ENCODE peak calls at places on chromosomes 5 and 9, in six cellular contexts. L, G, S, I, P and R are unnamed samples. For H3K27me3, the result is how much of the 10 kb centered on the place peaks cover.

GRCh38 chr9:110936719-110937452 is 101.4 kb downstream of the LPAR1 start:
- DNase-seq in L (no peak), G (no peak), S (peak), I (no peak), P (no peak), R (no peak)

GRCh38 chr5:41776435-41776834 is 93.8 kb downstream of the OXCT1 start:
- DNase-seq in L (no peak), G (no peak), S (peak), I (no peak), P (no peak), R (no peak)

GRCh38 chr5:132387649-132388117 is 18.2 kb downstream of the SLC22A5 start:
- DNase-seq in L (no peak), G (peak), S (peak), I (peak), P (peak), R (peak)

GRCh38 chr5:179309383-179309670 is 35.9 kb downstream of the ADAMTS2 start:
- DNase-seq in L (no peak), G (no peak), S (no peak), I (no peak), P (peak), R (no peak)

GRCh38 chr5:143733635-143734341 is 78.2 kb upstream of the HMHB1 start:
- DNase-seq in L (no peak), G (no peak), S (peak), I (no peak), P (peak), R (no peak)

GRCh38 chr5:9196403-9197224 is 349.3 kb downstream of the SEMA5A start:
- DNase-seq in L (peak), G (no peak), S (peak), I (no peak), P (no peak), R (no peak)

GRCh38 chr5:83085106-83085505 is 7.8 kb downstream of the XRCC4 start:
- DNase-seq in L (no peak), G (no peak), S (no peak), I (no peak), P (no peak), R (no peak)

GRCh38 chr9:134444040-134444315 is 117.7 kb downstream of the RXRA start:
- DNase-seq in L (no peak), G (no peak), S (no peak), I (no peak), P (no peak), R (no peak)

GRCh38 chr5:163622796-163623195 is 117.4 kb downstream of the MAT2B start:
- DNase-seq in L (no peak), G (no peak), S (no peak), I (no peak), P (no peak), R (no peak)

GRCh38 chr5:171667341-171668096 is 118.1 kb upstream of the SMIM23 start:
- DNase-seq in L (peak), G (no peak), S (peak), I (peak), P (peak), R (peak)

DNA sequence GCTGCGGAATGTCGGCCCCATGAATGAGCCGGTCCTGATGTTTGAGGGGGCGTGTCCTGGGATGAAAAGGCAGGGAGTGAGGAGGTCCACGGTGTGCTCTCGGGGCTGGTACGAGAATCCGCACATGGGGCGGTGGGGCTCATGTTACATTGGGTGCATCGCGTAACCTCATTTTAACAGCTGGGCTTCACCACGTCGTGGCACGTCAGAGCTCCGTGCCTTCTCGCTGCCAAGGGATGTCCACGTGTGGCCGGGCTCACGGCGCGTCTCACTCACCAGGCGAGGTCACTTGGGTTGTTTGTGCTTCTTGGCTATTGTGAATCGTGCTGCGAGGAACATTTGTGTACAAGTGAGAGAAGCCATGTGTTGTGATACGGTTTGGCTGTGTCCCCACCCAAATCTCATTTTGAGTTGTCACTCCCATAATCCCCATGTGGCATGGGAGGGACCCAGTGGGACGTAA is 29.1 kb upstream of the IRX4 start:
- DNase-seq in L (no peak), G (no peak), S (no peak), I (no peak), P (no peak), R (no peak)
- H3K27me3 ChIP-seq in L (under half), G (under half), S (under half), I (under half), P (under half), R (under half)

GRCh38 chr5:151952233-151952632 is 27.6 kb upstream of the GLRA1 start:
- DNase-seq in L (no peak), G (no peak), S (no peak), I (no peak), P (no peak), R (no peak)
- H3K27me3 ChIP-seq in L (under half), G (under half), S (under half), I (under half), P (under half), R (under half)

DNA sequence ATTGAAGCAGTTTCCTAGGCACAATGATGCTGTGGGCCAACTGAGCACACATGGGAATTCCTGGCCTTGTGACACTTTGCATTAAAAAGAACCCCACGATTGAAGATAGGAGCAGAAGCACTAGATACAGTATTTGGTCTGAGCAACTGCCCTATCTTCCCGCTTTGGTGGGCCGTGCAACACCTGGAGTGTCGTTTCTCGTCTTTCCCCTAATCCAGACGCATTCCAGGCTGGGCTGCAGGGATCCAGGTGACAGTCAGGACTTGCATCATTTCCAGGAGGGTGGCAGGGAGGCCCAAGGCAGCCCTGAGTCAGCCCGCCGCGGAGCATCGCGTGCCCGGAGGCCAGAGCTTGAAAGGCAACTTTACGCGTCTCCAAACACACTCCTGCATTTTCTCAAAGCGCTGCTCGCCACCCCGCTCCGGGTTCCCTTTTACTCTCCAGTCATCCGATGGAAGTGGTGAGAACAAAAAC is 719 bp upstream of the STC2 start:
- DNase-seq in L (no peak), G (peak), S (peak), I (peak), P (no peak), R (no peak)
- H3K27me3 ChIP-seq in L (under half), G (under half), S (under half), I (under half), P (under half), R (under half)

DNA sequence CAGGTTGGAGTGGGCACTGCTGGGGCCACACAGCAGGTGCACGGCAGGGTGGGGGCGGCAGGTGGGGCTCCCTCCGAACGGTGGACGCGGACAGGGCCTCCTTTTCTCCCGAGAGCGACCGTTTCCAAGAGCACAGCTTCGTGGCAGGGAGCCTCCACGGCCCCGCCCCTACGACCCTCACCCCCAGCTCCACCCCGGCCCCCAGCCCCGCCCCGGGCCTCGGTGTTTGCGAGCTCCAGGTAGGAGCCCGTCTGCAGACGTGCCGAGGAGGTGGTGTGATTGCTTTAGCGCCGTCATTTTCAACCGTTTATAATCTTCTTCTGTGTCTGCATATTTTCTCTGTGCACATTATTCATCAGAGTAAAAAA is 8.8 kb downstream of the GRIN1 start:
- DNase-seq in L (no peak), G (no peak), S (no peak), I (no peak), P (no peak), R (no peak)
- H3K27me3 ChIP-seq in L (under half), G (under half), S (under half), I (under half), P (under half), R (under half)

GRCh38 chr9:89178162-89179120 is at the start of gene SHC3:
- DNase-seq in L (peak), G (no peak), S (peak), I (peak), P (no peak), R (peak)

GRCh38 chr9:89179535-89179919 is 909 bp upstream of the SHC3 start:
- DNase-seq in L (no peak), G (no peak), S (peak), I (no peak), P (no peak), R (peak)

GRCh38 chr9:89177021-89177400 is 1.6 kb downstream of the SHC3 start:
- DNase-seq in L (no peak), G (no peak), S (peak), I (no peak), P (no peak), R (no peak)

GRCh38 chr9:89175739-89176360 is 2.8 kb downstream of the SHC3 start:
- DNase-seq in L (no peak), G (no peak), S (no peak), I (no peak), P (no peak), R (no peak)

GRCh38 chr9:89177401-89178161 is 1.0 kb downstream of the SHC3 start:
- DNase-seq in L (peak), G (no peak), S (no peak), I (no peak), P (no peak), R (no peak)
- H3K27me3 ChIP-seq in L (under half), G (under half), S (under half), I (under half), P (under half), R (under half)

DNA sequence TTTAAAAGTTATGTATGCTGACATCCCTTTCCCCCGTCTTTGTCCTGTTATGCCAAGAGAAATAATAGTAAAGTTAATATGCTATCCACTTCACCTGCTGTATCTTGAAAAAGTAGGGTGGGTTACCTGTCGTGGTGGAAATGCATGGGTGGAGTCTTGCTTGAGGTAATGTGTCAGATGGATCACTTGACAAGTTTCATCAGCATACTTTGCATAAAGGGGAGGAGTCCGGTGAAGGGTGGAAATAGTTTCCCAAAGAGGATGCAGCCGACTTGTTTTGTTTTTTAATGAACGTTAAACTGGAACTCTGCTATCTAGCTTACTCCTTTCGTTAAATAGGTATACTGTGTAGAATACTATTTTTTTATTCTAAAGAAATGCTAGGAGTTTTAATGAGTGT is 9.0 kb upstream of the DMRT3 start:
- DNase-seq in L (no peak), G (no peak), S (no peak), I (no peak), P (no peak), R (no peak)
- H3K27me3 ChIP-seq in L (under half), G (under half), S (under half), I (under half), P (under half), R (under half)

GRCh38 chr5:1446602-1447343 is 1.5 kb upstream of the SLC6A3 start:
- DNase-seq in L (no peak), G (no peak), S (no peak), I (no peak), P (no peak), R (peak)
- H3K27me3 ChIP-seq in L (half or more), G (half or more), S (half or more), I (half or more), P (under half), R (under half)